ENCODE peak calls at places on chromosomes 1 and 21, in seven cellular contexts. C, X, O, T, G, Y and K are unnamed samples. For H3K4me1, the result is how much of the 10 kb centered on the place peaks cover.

GRCh38 chr1:218273757-218274505 is 11.2 kb upstream of the RRP15 start:
- DNase-seq in C (no peak), X (no peak), O (no peak), T (peak), G (no peak), Y (no peak), K (no peak)

GRCh38 chr1:185017338-185017737 is 28.0 kb upstream of the RNF2 start:
- DNase-seq in C (peak), X (no peak), O (no peak), T (no peak), G (no peak), Y (no peak), K (no peak)

GRCh38 chr1:67629370-67630075 is 55.5 kb upstream of the GADD45A start:
- DNase-seq in C (no peak), X (no peak), O (no peak), T (no peak), G (no peak), Y (no peak), K (no peak)

GRCh38 chr1:207920481-207921050 is 9.6 kb upstream of the CD34 start:
- DNase-seq in C (no peak), X (no peak), O (no peak), T (no peak), G (no peak), Y (no peak), K (no peak)

GRCh38 chr1:185337221-185337620 is 20.2 kb upstream of the IVNS1ABP start:
- DNase-seq in C (peak), X (no peak), O (no peak), T (no peak), G (no peak), Y (no peak), K (no peak)

GRCh38 chr1:6803357-6803756 is 18.1 kb downstream of the CAMTA1 start:
- DNase-seq in C (peak), X (no peak), O (no peak), T (no peak), G (no peak), Y (no peak), K (no peak)

GRCh38 chr1:39995973-39996393 is 41.0 kb downstream of the MFSD2A start:
- DNase-seq in C (no peak), X (no peak), O (no peak), T (no peak), G (peak), Y (no peak), K (no peak)

GRCh38 chr1:210570116-210570515 is 241.4 kb downstream of the HHAT start:
- DNase-seq in C (no peak), X (no peak), O (no peak), T (no peak), G (no peak), Y (no peak), K (no peak)

GRCh38 chr1:180633092-180634045 is 1.5 kb downstream of the XPR1 start:
- DNase-seq in C (peak), X (no peak), O (peak), T (no peak), G (no peak), Y (no peak), K (no peak)

GRCh38 chr1:230308039-230308438 is 118.1 kb downstream of the PGBD5 start:
- DNase-seq in C (peak), X (peak), O (no peak), T (no peak), G (no peak), Y (no peak), K (peak)

GRCh38 chr1:53368314-53369033 is 40.6 kb upstream of the LRP8 start:
- DNase-seq in C (no peak), X (peak), O (no peak), T (no peak), G (no peak), Y (no peak), K (peak)

GRCh38 chr1:248825136-248825535 is 579 bp downstream of the SH3BP5L start:
- DNase-seq in C (no peak), X (no peak), O (no peak), T (no peak), G (no peak), Y (no peak), K (peak)

GRCh38 chr1:248825573-248825908 is 174 bp downstream of the SH3BP5L start:
- DNase-seq in C (no peak), X (no peak), O (no peak), T (no peak), G (no peak), Y (no peak), K (no peak)

GRCh38 chr1:248824301-248824700 is 1.4 kb downstream of the SH3BP5L start:
- DNase-seq in C (no peak), X (no peak), O (no peak), T (no peak), G (no peak), Y (no peak), K (no peak)

GRCh38 chr1:248823517-248824001 is 2.2 kb downstream of the SH3BP5L start:
- DNase-seq in C (peak), X (no peak), O (no peak), T (no peak), G (no peak), Y (no peak), K (no peak)

DNA sequence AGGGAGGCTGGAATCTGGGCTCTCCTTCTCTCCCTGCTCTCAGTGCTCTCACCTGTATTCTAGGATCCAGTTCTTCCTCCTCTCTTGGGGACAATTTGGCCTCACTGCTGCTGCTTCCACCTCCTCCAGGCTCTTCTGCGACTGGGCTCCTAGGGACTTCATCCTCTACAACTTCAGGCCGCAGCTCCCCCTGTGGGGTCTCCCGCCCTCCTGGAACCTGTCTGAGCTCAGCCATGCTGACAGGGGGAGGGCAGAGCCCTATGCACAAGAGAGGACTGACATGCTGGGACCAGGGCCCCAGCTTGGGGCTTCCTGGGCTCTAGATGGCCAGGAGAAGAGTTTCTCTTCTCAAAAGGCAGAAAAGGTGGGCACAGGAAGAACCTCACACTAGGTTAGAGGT is 1.0 kb downstream of the SH3BP5L start:
- DNase-seq in C (no peak), X (no peak), O (no peak), T (no peak), G (no peak), Y (no peak), K (no peak)
- H3K4me1 ChIP-seq in C (under half), X (under half), O (under half), T (under half), G (under half), Y (half or more), K (half or more)

GRCh38 chr21:33208534-33208933 is 21.2 kb upstream of the IFNAR2 start:
- DNase-seq in C (no peak), X (no peak), O (no peak), T (no peak), G (no peak), Y (no peak), K (no peak)

GRCh38 chr21:33205476-33205875 is 24.3 kb upstream of the IFNAR2 start:
- DNase-seq in C (no peak), X (no peak), O (no peak), T (no peak), G (no peak), Y (no peak), K (no peak)

GRCh38 chr21:33211305-33211704 is 18.4 kb upstream of the IFNAR2 start:
- DNase-seq in C (no peak), X (no peak), O (no peak), T (no peak), G (no peak), Y (no peak), K (no peak)

GRCh38 chr21:33206771-33207290 is 22.9 kb upstream of the IFNAR2 start:
- DNase-seq in C (no peak), X (no peak), O (no peak), T (no peak), G (no peak), Y (no peak), K (no peak)

DNA sequence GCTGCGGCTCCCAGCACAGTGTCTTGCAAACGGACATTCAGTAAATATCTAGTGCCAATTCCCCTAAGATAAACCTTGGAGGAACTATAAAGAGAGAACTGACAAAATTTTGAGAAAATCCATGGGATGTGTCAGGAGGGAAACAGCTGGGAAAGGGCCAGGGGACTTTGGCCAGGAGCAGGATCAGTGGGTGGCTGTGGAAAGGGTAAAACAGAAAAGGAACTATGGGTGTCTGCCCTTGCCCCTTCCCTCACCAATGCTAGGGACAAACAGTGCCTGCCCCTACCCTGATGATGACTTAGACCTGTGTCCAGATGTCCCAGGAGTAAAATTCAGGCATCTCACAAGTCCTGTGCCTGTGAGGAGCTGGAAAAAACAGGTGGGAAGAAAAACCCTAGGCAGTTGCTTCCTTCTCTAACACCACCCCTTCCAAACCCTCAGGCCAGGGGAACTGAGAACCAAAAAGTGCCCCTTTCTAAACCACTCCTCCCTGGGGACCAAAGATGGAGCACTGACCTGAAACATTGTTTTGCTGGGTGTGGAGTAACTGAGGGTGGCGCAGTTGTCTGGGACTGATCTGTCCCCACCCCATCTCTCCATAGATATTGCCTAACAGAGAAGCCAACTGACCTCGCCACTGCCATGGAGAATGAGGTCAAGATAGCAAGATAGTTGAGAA is 22.1 kb upstream of the IFNAR2 start:
- DNase-seq in C (no peak), X (no peak), O (no peak), T (no peak), G (no peak), Y (no peak), K (no peak)
- H3K4me1 ChIP-seq in C (under half), X (under half), O (under half), T (under half), G (half or more), Y (under half), K (under half)

GRCh38 chr1:109534307-109534858 is 5.3 kb upstream of the GPR61 start:
- DNase-seq in C (no peak), X (no peak), O (no peak), T (no peak), G (no peak), Y (no peak), K (no peak)
- H3K4me1 ChIP-seq in C (under half), X (under half), O (under half), T (under half), G (under half), Y (under half), K (under half)

GRCh38 chr1:66490817-66491216 is 43.1 kb upstream of the SGIP1 start:
- DNase-seq in C (peak), X (no peak), O (no peak), T (no peak), G (no peak), Y (no peak), K (no peak)

GRCh38 chr1:66489972-66490601 is 43.9 kb upstream of the SGIP1 start:
- DNase-seq in C (peak), X (no peak), O (peak), T (no peak), G (no peak), Y (no peak), K (no peak)

GRCh38 chr1:66493731-66494130 is 40.2 kb upstream of the SGIP1 start:
- DNase-seq in C (peak), X (no peak), O (no peak), T (no peak), G (no peak), Y (no peak), K (no peak)

GRCh38 chr1:66492424-66492823 is 41.5 kb upstream of the SGIP1 start:
- DNase-seq in C (no peak), X (no peak), O (no peak), T (no peak), G (no peak), Y (no peak), K (no peak)

DNA sequence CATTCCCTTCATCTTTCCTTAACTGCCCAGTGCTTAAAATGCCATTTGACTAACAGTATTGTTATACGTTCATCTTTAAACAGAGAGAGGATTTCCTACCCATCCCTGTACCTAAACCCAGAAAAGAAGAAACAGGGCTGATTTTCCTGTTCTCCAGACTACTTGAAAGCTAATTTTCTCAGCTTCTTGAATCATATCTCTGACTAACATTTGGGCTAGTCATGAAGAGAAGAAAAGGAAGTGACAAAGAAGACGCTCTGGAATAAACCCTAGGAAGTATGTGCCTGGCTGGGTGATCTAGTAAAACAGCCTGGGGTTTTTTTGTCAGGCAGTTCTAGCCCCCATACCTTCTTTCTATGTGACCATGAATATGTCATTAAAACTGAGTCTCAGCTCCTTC is 44.8 kb upstream of the SGIP1 start:
- DNase-seq in C (peak), X (no peak), O (no peak), T (no peak), G (no peak), Y (no peak), K (no peak)
- H3K4me1 ChIP-seq in C (under half), X (under half), O (under half), T (under half), G (under half), Y (under half), K (under half)

GRCh38 chr1:147762233-147763024 is 2.0 kb upstream of the GJA5 start:
- DNase-seq in C (no peak), X (no peak), O (no peak), T (no peak), G (no peak), Y (no peak), K (no peak)
- H3K4me1 ChIP-seq in C (under half), X (under half), O (under half), T (under half), G (under half), Y (under half), K (half or more)

GRCh38 chr1:160207751-160208150 is 2.6 kb downstream of the PEA15 start:
- DNase-seq in C (no peak), X (no peak), O (no peak), T (peak), G (no peak), Y (no peak), K (no peak)
- H3K4me1 ChIP-seq in C (under half), X (under half), O (half or more), T (half or more), G (under half), Y (under half), K (under half)

DNA sequence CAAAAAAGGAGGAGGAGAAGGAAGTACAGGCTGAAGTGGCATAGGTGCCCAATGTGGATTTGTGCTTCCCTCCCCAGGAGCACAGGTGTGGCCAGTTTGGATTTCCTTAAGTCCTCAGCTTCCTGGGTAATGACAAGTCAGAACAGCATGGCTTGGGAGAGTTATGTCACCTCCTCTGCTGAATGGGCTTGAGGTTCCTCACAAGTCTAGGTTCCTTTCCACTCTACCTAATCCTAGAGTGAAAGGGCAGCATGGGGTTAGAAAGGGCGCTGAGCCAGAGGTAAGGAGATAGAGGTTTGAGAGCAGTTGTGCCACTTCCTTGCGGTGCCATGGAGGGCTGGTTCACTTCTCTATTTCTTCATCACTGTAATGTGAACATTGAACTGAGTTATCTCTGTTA is 35.5 kb upstream of the IL20 start:
- DNase-seq in C (no peak), X (no peak), O (no peak), T (no peak), G (no peak), Y (no peak), K (no peak)
- H3K4me1 ChIP-seq in C (under half), X (under half), O (under half), T (under half), G (under half), Y (under half), K (under half)

GRCh38 chr21:34813266-34813886 is 144.6 kb downstream of the CLIC6 start:
- DNase-seq in C (peak), X (no peak), O (no peak), T (no peak), G (no peak), Y (no peak), K (no peak)

GRCh38 chr21:34818663-34819158 is 149.9 kb downstream of the CLIC6 start:
- DNase-seq in C (peak), X (no peak), O (no peak), T (no peak), G (no peak), Y (no peak), K (no peak)

GRCh38 chr21:34817821-34818662 is 149.2 kb downstream of the CLIC6 start:
- DNase-seq in C (no peak), X (no peak), O (no peak), T (no peak), G (no peak), Y (no peak), K (no peak)

GRCh38 chr21:34814529-34814951 is 145.7 kb downstream of the CLIC6 start:
- DNase-seq in C (no peak), X (no peak), O (no peak), T (no peak), G (no peak), Y (no peak), K (no peak)

DNA sequence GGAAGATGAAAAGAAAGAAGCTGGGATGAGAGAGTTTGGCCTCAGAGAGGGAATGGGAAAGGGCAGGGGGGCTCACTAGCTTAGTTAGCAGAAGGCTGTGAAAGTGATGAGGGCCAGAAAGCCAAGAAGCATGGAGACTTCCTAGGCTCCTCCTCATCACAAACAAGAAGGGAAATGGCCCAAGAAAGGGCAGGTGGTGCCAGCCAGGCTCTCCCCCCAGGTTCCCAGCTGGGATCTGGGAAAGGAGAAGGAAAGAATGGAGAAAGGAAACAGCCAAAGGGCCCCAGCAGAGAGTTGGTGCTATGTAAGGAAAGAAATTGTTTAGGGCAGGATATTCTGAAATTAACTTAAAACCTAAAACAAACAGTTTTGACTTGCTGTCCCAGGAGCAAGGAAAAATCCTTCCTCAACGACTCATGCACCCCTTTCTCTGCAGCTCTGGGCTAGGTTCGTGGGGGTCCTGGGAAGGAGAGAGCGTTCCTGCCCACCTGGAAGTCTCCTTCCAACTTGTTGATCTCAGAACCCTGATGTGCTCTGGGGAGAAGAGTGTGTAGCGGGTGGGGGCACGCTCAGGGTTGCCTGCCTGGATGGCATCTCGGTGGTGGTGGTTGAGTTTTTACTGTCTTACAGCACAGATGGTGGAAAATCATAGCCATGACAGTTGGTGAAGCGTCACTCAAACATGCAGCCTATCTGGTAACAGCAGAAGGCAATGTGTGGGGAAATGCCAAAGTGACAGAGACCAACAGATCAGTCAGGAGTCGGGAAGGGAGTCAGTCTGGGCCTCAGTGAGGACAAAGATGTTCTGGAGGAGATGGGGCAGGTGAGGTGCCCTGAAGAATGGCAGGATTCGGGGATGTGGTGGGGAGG is 147.3 kb downstream of the CLIC6 start:
- DNase-seq in C (peak), X (no peak), O (no peak), T (no peak), G (no peak), Y (no peak), K (no peak)
- H3K4me1 ChIP-seq in C (half or more), X (under half), O (under half), T (under half), G (under half), Y (under half), K (under half)